ENCODE peak calls at places on chromosomes 4 and X, in nine cellular contexts. Q is transverse colon, K is upper lobe of left lung, P is ovary, O is suprapubic skin, C is A549, R is K562, A is sigmoid colon, J is stomach. Z is an unnamed sample.
A peak's percentile ranks its signal among the peaks of the same experiment; 100 is the strongest.

GRCh38 chrX:135596495-135596894 is 76.0 kb downstream of the INTS6L start:
- DNase-seq in Q (peak; percentile 46), K (no peak), P (no peak), O (no peak), C (peak; percentile 6), R (peak; percentile 77), A (no peak), J (peak; percentile 40), Z (no peak)

GRCh38 chr4:188092824-188093223 is 16.6 kb downstream of the TRIML2 start:
- DNase-seq in Q (no peak), K (no peak), P (no peak), O (no peak), C (no peak), R (no peak), A (no peak), J (no peak), Z (no peak)

GRCh38 chr4:145939241-145939640 is 618 bp upstream of the ZNF827 start:
- DNase-seq in Q (no peak), K (no peak), P (no peak), O (no peak), C (no peak), R (no peak), A (no peak), J (no peak), Z (no peak)

GRCh38 chrX:41033299-41033698 is 51.9 kb upstream of the USP9X start:
- DNase-seq in Q (no peak), K (no peak), P (no peak), O (no peak), C (no peak), R (no peak), A (no peak), J (no peak), Z (no peak)

GRCh38 chr4:25862411-25863346 is at the start of gene SEL1L3:
- DNase-seq in Q (peak; percentile 80), K (peak; percentile 94), P (peak; percentile 20), O (no peak), C (peak; percentile 14), R (peak; percentile 70), A (no peak), J (peak; percentile 79), Z (no peak)

GRCh38 chr4:6342530-6343293 is 73.1 kb downstream of the WFS1 start:
- DNase-seq in Q (no peak), K (no peak), P (no peak), O (no peak), C (no peak), R (no peak), A (no peak), J (no peak), Z (no peak)

GRCh38 chr4:183807420-183808101 is 97.5 kb upstream of the STOX2 start:
- DNase-seq in Q (no peak), K (peak; percentile 34), P (no peak), O (no peak), C (no peak), R (no peak), A (no peak), J (no peak), Z (no peak)

GRCh38 chrX:153414838-153415552 is 3.7 kb downstream of the ZFP92 start:
- DNase-seq in Q (no peak), K (no peak), P (no peak), O (no peak), C (no peak), R (no peak), A (no peak), J (no peak), Z (peak; percentile 11)

GRCh38 chr4:108683479-108683878 is 33.1 kb downstream of the OSTC start:
- DNase-seq in Q (no peak), K (no peak), P (no peak), O (no peak), C (peak; percentile 2), R (peak; percentile 30), A (no peak), J (no peak), Z (peak; percentile 13)

GRCh38 chrX:78452356-78452755 is 124.9 kb upstream of the CYSLTR1 start:
- DNase-seq in Q (no peak), K (no peak), P (no peak), O (no peak), C (no peak), R (no peak), A (no peak), J (no peak), Z (no peak)

GRCh38 chr4:73853246-73853704 is at the start of gene PF4V1:
- DNase-seq in Q (peak; percentile 22), K (peak; percentile 85), P (no peak), O (no peak), C (no peak), R (no peak), A (peak; percentile 69), J (peak; percentile 50), Z (no peak)
- TF ChIP-seq EP300 in Q (no peak), K (no peak), P (no peak), O (no peak), C (no peak), R (no peak), A (no peak), J (no peak), Z (no peak)

DNA sequence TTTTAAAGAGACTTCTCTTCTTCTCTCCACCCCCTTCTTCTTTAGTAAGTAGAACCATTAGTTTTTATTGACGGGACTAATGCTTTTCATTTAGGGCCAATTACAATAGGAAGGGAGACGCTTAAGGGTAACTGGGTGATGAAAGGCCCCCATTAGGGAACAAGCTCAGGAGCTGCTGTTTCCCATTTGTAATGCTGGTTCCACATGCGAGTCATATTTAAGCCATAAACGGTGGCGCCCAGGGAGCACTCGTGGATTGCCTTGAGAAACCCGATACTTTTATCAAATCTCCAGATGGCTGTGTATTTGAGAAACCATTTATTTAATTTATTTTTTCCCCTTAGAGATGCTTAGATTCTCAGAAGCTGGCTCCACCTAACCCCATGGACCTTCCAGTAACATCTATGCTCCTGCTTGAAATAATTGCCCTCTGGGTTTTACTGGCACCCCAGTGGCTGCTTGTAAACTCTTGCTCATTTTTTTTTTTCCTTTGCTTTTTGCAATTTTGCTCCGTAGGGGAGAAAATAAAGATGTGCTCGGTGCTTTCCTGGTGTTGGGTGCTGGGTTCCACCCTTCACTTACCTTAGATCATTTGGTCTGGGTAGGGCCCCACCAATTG is 124.2 kb upstream of the MSX1 start:
- DNase-seq in Q (no peak), K (no peak), P (no peak), O (no peak), C (no peak), R (no peak), A (peak; percentile 48), J (no peak), Z (no peak)
- TF ChIP-seq EP300 in Q (no peak), K (no peak), P (no peak), O (no peak), C (no peak), R (no peak), A (no peak), J (no peak), Z (no peak)

GRCh38 chr4:3127129-3127528 is 52.6 kb downstream of the HTT start:
- DNase-seq in Q (no peak), K (no peak), P (no peak), O (no peak), C (no peak), R (no peak), A (no peak), J (no peak), Z (no peak)

GRCh38 chr4:3122081-3122563 is 47.6 kb downstream of the HTT start:
- DNase-seq in Q (no peak), K (no peak), P (no peak), O (no peak), C (no peak), R (no peak), A (no peak), J (no peak), Z (no peak)

GRCh38 chr4:3123201-3123671 is 48.8 kb downstream of the HTT start:
- DNase-seq in Q (no peak), K (no peak), P (no peak), O (no peak), C (no peak), R (no peak), A (no peak), J (no peak), Z (no peak)

GRCh38 chr4:3121596-3121995 is 47.1 kb downstream of the HTT start:
- DNase-seq in Q (no peak), K (no peak), P (no peak), O (no peak), C (no peak), R (no peak), A (no peak), J (no peak), Z (no peak)

GRCh38 chr4:3124070-3124767 is 49.7 kb downstream of the HTT start:
- DNase-seq in Q (no peak), K (no peak), P (no peak), O (no peak), C (no peak), R (no peak), A (no peak), J (no peak), Z (no peak)
- TF ChIP-seq EP300 in Q (no peak), K (no peak), P (no peak), O (no peak), C (no peak), R (no peak), A (no peak), J (no peak), Z (no peak)

DNA sequence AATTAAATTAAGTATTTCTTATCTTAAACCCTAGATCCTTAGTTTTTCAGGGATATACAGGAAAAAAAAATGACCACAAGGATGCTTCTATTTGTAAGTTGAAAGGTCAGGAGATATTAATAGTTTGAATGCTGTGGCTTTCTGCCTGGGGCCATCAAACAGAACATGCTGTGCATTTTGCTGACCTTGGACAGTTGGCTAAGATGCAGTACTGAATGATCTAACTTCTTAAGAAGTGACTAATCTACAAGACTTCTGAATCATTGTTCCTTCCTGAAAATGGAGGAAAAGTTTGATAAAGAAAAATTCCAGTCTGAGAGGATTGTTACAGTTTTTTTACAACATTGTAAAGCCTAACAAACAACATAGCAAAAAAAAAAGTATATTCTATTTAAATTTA is 237.8 kb upstream of the JADE1 start:
- DNase-seq in Q (peak; percentile 17), K (no peak), P (peak; percentile 66), O (no peak), C (peak; percentile 70), R (no peak), A (peak; percentile 82), J (no peak), Z (peak; percentile 64)
- TF ChIP-seq EP300 in Q (peak; percentile 14), K (peak; percentile 46), P (peak; percentile 81), O (no peak), C (peak; percentile 78), R (no peak), A (peak; percentile 68), J (peak; percentile 10), Z (peak; percentile 84)

DNA sequence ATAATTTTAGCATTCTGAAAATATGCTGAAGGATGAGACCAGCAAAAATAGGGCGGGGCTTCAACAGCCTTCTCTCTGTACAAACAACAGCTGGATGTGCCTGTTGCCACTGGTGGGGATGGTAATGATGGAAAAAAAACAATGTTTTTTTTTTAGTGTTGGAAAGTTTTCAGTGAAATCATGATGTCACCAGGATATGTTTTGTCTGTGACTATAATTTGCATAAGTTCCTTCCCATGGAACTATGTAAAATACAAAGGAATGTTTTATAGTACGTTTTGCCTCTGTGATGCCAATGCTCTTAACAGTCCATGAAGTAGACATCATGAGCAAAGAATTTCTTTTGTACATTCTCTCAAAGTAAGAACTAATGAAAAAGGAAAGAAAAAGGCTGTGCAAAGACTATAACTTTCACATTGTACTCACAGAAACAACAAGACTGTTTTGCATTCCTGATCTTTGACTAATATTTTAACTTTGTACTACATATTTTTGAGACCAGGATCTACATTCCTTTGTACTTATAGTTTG is 589.7 kb downstream of the SPRY1 start:
- DNase-seq in Q (peak; percentile 13), K (no peak), P (peak; percentile 39), O (peak; percentile 83), C (no peak), R (no peak), A (peak; percentile 88), J (no peak), Z (peak; percentile 30)
- TF ChIP-seq EP300 in Q (no peak), K (no peak), P (no peak), O (no peak), C (no peak), R (no peak), A (no peak), J (no peak), Z (peak; percentile 47)

Z was measured in tibial nerve.